ENCODE peak calls at places on chromosomes 5 and 9, in five cellular contexts. W is astrocyte of the spinal cord, Y is suprapubic skin, A is right cardiac atrium, B is left lung. E is an unnamed sample.

GRCh38 chr9:25716220-25716872 is 38.1 kb upstream of the TUSC1 start:
- DNase-seq in W (peak; percentile 70), Y (no peak), A (peak; percentile 19), B (no peak), E (peak; percentile 81)

GRCh38 chr5:32339198-32339597 is 26.5 kb upstream of the MTMR12 start:
- DNase-seq in W (peak; percentile 49), Y (no peak), A (no peak), B (no peak), E (no peak)

GRCh38 chr5:90408571-90409317 is 812 bp downstream of the CETN3 start:
- DNase-seq in W (no peak), Y (no peak), A (no peak), B (no peak), E (no peak)

GRCh38 chr5:83551826-83552225 is 80.3 kb downstream of the VCAN start:
- DNase-seq in W (no peak), Y (no peak), A (no peak), B (no peak), E (peak; percentile 62)

GRCh38 chr5:135246923-135247795 is 151.9 kb downstream of the MACROH2A1 start:
- DNase-seq in W (peak; percentile 93), Y (peak; percentile 73), A (no peak), B (peak; percentile 51), E (peak; percentile 95)

GRCh38 chr9:37371565-37372464 is 50.7 kb upstream of the GRHPR start:
- DNase-seq in W (peak; percentile 22), Y (no peak), A (peak; percentile 26), B (no peak), E (peak; percentile 31)

GRCh38 chr5:170681013-170681433 is 102.5 kb upstream of the GABRP start:
- DNase-seq in W (peak; percentile 43), Y (no peak), A (peak; percentile 22), B (no peak), E (peak; percentile 39)

GRCh38 chr9:75170898-75171360 is 82.6 kb downstream of the OSTF1 start:
- DNase-seq in W (peak; percentile 37), Y (no peak), A (no peak), B (no peak), E (peak; percentile 7)

GRCh38 chr5:180816608-180817534 is 14.3 kb upstream of the MGAT1 start:
- DNase-seq in W (peak; percentile 51), Y (peak; percentile 54), A (peak; percentile 71), B (no peak), E (peak; percentile 53)

GRCh38 chr9:98929096-98929495 is 14.6 kb upstream of the COL15A1 start:
- DNase-seq in W (peak; percentile 83), Y (no peak), A (no peak), B (no peak), E (peak; percentile 87)

GRCh38 chr5:135308752-135309151 is 90.3 kb downstream of the MACROH2A1 start:
- DNase-seq in W (peak; percentile 61), Y (no peak), A (no peak), B (no peak), E (peak; percentile 79)

GRCh38 chr9:122383992-122384461 is 13.2 kb downstream of the PTGS1 start:
- DNase-seq in W (no peak), Y (peak; percentile 35), A (no peak), B (no peak), E (peak; percentile 38)

GRCh38 chr5:95984287-95984938 is 22.8 kb upstream of the ELL2 start:
- DNase-seq in W (peak; percentile 60), Y (no peak), A (no peak), B (no peak), E (peak; percentile 30)

GRCh38 chr9:13070612-13071595 is 208.6 kb downstream of the MPDZ start:
- DNase-seq in W (no peak), Y (no peak), A (no peak), B (no peak), E (no peak)

GRCh38 chr5:65481635-65482271 is at the start of gene ADAMTS6:
- DNase-seq in W (peak; percentile 97), Y (peak; percentile 94), A (peak; percentile 93), B (peak; percentile 93), E (peak; percentile 99)

GRCh38 chr5:1507457-1507856 is 16.3 kb downstream of the LPCAT1 start:
- DNase-seq in W (no peak), Y (peak; percentile 72), A (peak; percentile 41), B (peak; percentile 66), E (no peak)

GRCh38 chr5:133853972-133854371 is 114.5 kb downstream of the C5orf15 start:
- DNase-seq in W (no peak), Y (no peak), A (no peak), B (no peak), E (no peak)

GRCh38 chr9:70587143-70587710 is 172.8 kb upstream of the KLF9 start:
- DNase-seq in W (peak; percentile 88), Y (no peak), A (no peak), B (no peak), E (peak; percentile 81)

GRCh38 chr9:8917978-8918739 is 1118.6 kb upstream of the DMAC1 start:
- DNase-seq in W (no peak), Y (no peak), A (no peak), B (no peak), E (no peak)

GRCh38 chr9:12878342-12878978 is 103.6 kb downstream of the LURAP1L start:
- DNase-seq in W (peak; percentile 37), Y (no peak), A (no peak), B (no peak), E (peak; percentile 57)

GRCh38 chr9:19551124-19551929 is 142.5 kb downstream of the ACER2 start:
- DNase-seq in W (peak; percentile 3), Y (no peak), A (no peak), B (no peak), E (no peak)

GRCh38 chr9:114911167-114911821 is 19.1 kb downstream of the TNFSF8 start:
- DNase-seq in W (peak; percentile 37), Y (no peak), A (no peak), B (no peak), E (peak; percentile 79)

GRCh38 chr9:19174127-19174921 is 47.0 kb upstream of the PLIN2 start:
- DNase-seq in W (peak; percentile 85), Y (peak; percentile 84), A (peak; percentile 84), B (peak; percentile 54), E (peak; percentile 95)

GRCh38 chr5:38148021-38148625 is 110.2 kb upstream of the EGFLAM start:
- DNase-seq in W (no peak), Y (no peak), A (no peak), B (no peak), E (no peak)

GRCh38 chr5:139852696-139853095 is 57.1 kb downstream of the PSD2 start:
- DNase-seq in W (no peak), Y (no peak), A (no peak), B (no peak), E (no peak)

GRCh38 chr9:136222896-136223266 is 18.0 kb upstream of the LHX3 start:
- DNase-seq in W (no peak), Y (no peak), A (no peak), B (no peak), E (no peak)

GRCh38 chr5:164230341-164230740 is 724.9 kb downstream of the MAT2B start:
- DNase-seq in W (no peak), Y (no peak), A (no peak), B (no peak), E (no peak)

GRCh38 chr9:123763910-123764588 is 165.9 kb downstream of the DENND1A start:
- DNase-seq in W (peak; percentile 60), Y (no peak), A (no peak), B (no peak), E (peak; percentile 67)

GRCh38 chr9:99030082-99030481 is 74.8 kb upstream of the TGFBR1 start:
- DNase-seq in W (peak; percentile 92), Y (no peak), A (no peak), B (no peak), E (peak; percentile 95)

DNA sequence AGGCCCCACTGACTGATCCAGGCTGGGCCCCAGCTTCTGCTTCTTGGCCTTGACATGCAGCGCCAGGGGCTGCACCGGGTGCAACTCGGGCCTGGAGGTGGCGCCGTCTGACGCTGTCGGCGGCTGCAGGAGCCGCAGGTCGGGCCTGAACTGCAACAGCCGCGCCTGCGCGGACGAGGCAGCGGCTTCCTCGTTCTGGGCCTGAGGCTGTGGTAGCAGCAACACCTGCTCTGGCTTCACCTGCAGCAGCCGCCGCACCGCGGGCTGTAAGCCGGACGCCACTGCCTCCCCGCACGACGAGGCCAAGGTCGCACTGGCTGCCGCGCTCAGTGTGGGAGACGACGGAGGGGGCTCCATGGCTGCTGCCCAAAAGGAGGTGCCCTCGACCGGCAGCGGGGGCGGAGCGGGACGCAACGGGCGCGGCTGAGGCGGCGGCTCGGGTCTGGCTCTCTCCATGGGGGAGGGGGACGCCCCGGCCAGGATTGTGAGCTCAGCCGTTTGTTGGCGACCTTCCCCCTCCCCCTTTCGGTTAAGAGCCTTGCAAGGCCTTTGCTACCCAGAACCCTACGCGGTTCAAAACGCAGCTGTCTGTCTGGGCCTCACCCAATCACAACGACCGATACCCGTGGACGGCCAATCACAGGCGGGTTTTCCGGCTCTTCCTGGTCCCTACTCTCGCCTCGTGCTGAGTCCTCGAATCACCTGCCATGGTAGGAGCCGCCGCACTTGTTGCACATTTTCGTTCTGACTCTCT is 438 bp downstream of the SOX30 start:
- DNase-seq in W (peak; percentile 35), Y (no peak), A (peak; percentile 73), B (peak; percentile 86), E (no peak)
- H3K4me3 ChIP-seq in W (peak overlapping the region; percentile 19), Y (peak overlapping the region; percentile 49), A (peak overlapping the region; percentile 34), B (peak overlapping the region; percentile 44), E (peak overlapping the region; percentile 68)

GRCh38 chr9:211557-211956 is 3.1 kb upstream of the DOCK8 start:
- DNase-seq in W (no peak), Y (no peak), A (no peak), B (no peak), E (peak; percentile 7)

GRCh38 chr9:212265-212664 is 2.4 kb upstream of the DOCK8 start:
- DNase-seq in W (no peak), Y (no peak), A (no peak), B (no peak), E (no peak)

GRCh38 chr9:214488-215448 is at the start of gene DOCK8:
- DNase-seq in W (peak; percentile 3), Y (peak; percentile 86), A (peak; percentile 67), B (peak; percentile 85), E (peak; percentile 5)

GRCh38 chr9:219670-220365 is 5.2 kb downstream of the DOCK8 start:
- DNase-seq in W (no peak), Y (no peak), A (no peak), B (peak; percentile 58), E (no peak)

GRCh38 chr9:215631-216155 is 1.0 kb downstream of the DOCK8 start:
- DNase-seq in W (no peak), Y (no peak), A (no peak), B (no peak), E (no peak)
- H3K4me3 ChIP-seq in W (no peak overlapping the region), Y (peak overlapping the region; percentile 71), A (peak overlapping the region; percentile 47), B (peak overlapping the region; percentile 60), E (peak overlapping the region; percentile 82)

GRCh38 chr9:68627594-68627993 is 77.4 kb upstream of the PIP5K1B start:
- DNase-seq in W (no peak), Y (no peak), A (no peak), B (no peak), E (no peak)
- H3K4me3 ChIP-seq in W (no peak overlapping the region), Y (no peak overlapping the region), A (no peak overlapping the region), B (no peak overlapping the region), E (no peak overlapping the region)

GRCh38 chr9:128067898-128068655 is at the start of gene SLC25A25:
- DNase-seq in W (peak; percentile 99), Y (peak; percentile 100), A (peak; percentile 100), B (peak; percentile 100), E (peak; percentile 100)

GRCh38 chr9:128068656-128069221 is 707 bp downstream of the SLC25A25 start:
- DNase-seq in W (no peak), Y (no peak), A (no peak), B (no peak), E (peak; percentile 57)

GRCh38 chr9:128070874-128071273 is 2.8 kb downstream of the SLC25A25 start:
- DNase-seq in W (no peak), Y (no peak), A (no peak), B (no peak), E (no peak)

GRCh38 chr9:128073260-128073886 is 5.3 kb downstream of the SLC25A25 start:
- DNase-seq in W (no peak), Y (no peak), A (no peak), B (no peak), E (peak; percentile 69)

GRCh38 chr9:128072144-128073021 is 4.4 kb downstream of the SLC25A25 start:
- DNase-seq in W (peak; percentile 84), Y (peak; percentile 94), A (peak; percentile 81), B (peak; percentile 89), E (peak; percentile 89)
- H3K4me3 ChIP-seq in W (no peak overlapping the region), Y (peak overlapping the region; percentile 8), A (peak overlapping the region; percentile 0), B (peak overlapping the region; percentile 17), E (peak overlapping the region; percentile 67)

E was measured in adipocyte.